ENCODE peak calls at places on chromosomes 11 and 22, in seven cellular contexts. H is heart left ventricle; I is sigmoid colon; N is tibial nerve; D is CD8-positive, alpha-beta T cell; X is HepG2; S is body of pancreas. M is an unnamed sample. For H3K36me3, the result is how much of the 10 kb centered on the place peaks cover.

GRCh38 chr11:47558695-47559094 is 5.8 kb upstream of the CELF1 start:
- DNase-seq in H (no peak), I (no peak), N (no peak), D (no peak), X (no peak), S (no peak), M (no peak)

GRCh38 chr11:37841016-37841415 is 1243.0 kb upstream of the RAG2 start:
- DNase-seq in H (no peak), I (no peak), N (no peak), D (no peak), X (no peak), S (no peak), M (no peak)

GRCh38 chr11:68140496-68141246 is 19.5 kb upstream of the CHKA start:
- DNase-seq in H (no peak), I (no peak), N (no peak), D (no peak), X (no peak), S (peak), M (no peak)

GRCh38 chr11:134712228-134713145 is 300.4 kb upstream of the B3GAT1 start:
- DNase-seq in H (no peak), I (no peak), N (no peak), D (no peak), X (no peak), S (no peak), M (no peak)

GRCh38 chr11:103053997-103054396 is 38.0 kb downstream of the DCUN1D5 start:
- DNase-seq in H (no peak), I (no peak), N (no peak), D (no peak), X (no peak), S (no peak), M (no peak)

GRCh38 chr22:45612940-45613339 is 58.7 kb upstream of the ATXN10 start:
- DNase-seq in H (no peak), I (no peak), N (no peak), D (no peak), X (no peak), S (no peak), M (peak)

GRCh38 chr11:80084614-80085013 is 643.8 kb upstream of the TENM4 start:
- DNase-seq in H (no peak), I (no peak), N (no peak), D (no peak), X (no peak), S (no peak), M (no peak)

GRCh38 chr11:133501643-133502535 is 30.4 kb downstream of the OPCML start:
- DNase-seq in H (no peak), I (no peak), N (no peak), D (no peak), X (no peak), S (no peak), M (no peak)

GRCh38 chr11:45896392-45897068 is 10.5 kb downstream of the FREY1 start:
- DNase-seq in H (no peak), I (no peak), N (no peak), D (no peak), X (no peak), S (peak), M (peak)

GRCh38 chr11:34916810-34917780 is 677 bp downstream of the PDHX start:
- DNase-seq in H (no peak), I (no peak), N (no peak), D (no peak), X (no peak), S (no peak), M (peak)

GRCh38 chr22:27730649-27731433 is 70.7 kb downstream of the MN1 start:
- DNase-seq in H (no peak), I (peak), N (no peak), D (no peak), X (no peak), S (no peak), M (no peak)

GRCh38 chr11:60357771-60358170 is 20.6 kb upstream of the MS4A7 start:
- DNase-seq in H (no peak), I (no peak), N (no peak), D (no peak), X (no peak), S (no peak), M (no peak)

GRCh38 chr11:86473991-86474833 is 99.5 kb downstream of the CCDC81 start:
- DNase-seq in H (peak), I (no peak), N (no peak), D (no peak), X (no peak), S (no peak), M (peak)

GRCh38 chr11:130892847-130893246 is 23.4 kb downstream of the SNX19 start:
- DNase-seq in H (no peak), I (no peak), N (no peak), D (no peak), X (no peak), S (no peak), M (no peak)
- H3K36me3 ChIP-seq in H (under half), I (under half), N (under half), D (under half), X (under half), S (under half), M (half or more)

DNA sequence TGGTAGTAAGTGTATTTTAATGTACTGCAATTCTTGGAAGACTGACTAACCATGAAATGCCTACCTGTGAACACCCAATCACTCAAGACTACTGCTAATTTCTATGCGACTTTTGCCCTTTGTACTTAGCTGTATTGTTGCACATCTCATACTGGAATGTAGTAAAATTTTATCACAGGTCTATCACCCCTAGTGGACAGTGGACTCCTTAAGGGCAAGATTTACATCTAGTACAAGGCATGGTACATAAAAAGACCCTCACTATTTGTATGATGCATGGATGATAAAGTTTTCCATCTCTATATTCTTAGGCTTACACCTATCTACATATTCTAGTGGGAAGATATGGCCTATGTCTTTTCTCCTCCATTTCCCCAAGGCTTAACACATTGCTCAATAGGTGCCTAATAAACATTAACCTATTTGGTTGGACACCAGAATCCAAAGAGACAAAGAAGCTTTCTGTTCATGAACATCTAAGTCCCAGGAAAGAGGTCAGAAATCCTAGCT is 26.1 kb downstream of the SERGEF start:
- DNase-seq in H (no peak), I (no peak), N (no peak), D (no peak), X (peak), S (no peak), M (no peak)
- TF ChIP-seq CTCF in H (no peak), I (no peak), N (no peak), D (no peak), X (peak), S (no peak), M (peak)

GRCh38 chr11:703515-703914 is 2.5 kb upstream of the EPS8L2 start:
- DNase-seq in H (no peak), I (no peak), N (no peak), D (no peak), X (no peak), S (no peak), M (peak)

GRCh38 chr11:705646-706438 is at the start of gene EPS8L2:
- DNase-seq in H (no peak), I (peak), N (no peak), D (no peak), X (no peak), S (peak), M (peak)

GRCh38 chr11:704799-705645 is 1.0 kb upstream of the EPS8L2 start:
- DNase-seq in H (no peak), I (peak), N (no peak), D (no peak), X (peak), S (peak), M (peak)

GRCh38 chr11:702731-703461 is 3.1 kb upstream of the EPS8L2 start:
- DNase-seq in H (no peak), I (peak), N (no peak), D (no peak), X (no peak), S (peak), M (peak)

DNA sequence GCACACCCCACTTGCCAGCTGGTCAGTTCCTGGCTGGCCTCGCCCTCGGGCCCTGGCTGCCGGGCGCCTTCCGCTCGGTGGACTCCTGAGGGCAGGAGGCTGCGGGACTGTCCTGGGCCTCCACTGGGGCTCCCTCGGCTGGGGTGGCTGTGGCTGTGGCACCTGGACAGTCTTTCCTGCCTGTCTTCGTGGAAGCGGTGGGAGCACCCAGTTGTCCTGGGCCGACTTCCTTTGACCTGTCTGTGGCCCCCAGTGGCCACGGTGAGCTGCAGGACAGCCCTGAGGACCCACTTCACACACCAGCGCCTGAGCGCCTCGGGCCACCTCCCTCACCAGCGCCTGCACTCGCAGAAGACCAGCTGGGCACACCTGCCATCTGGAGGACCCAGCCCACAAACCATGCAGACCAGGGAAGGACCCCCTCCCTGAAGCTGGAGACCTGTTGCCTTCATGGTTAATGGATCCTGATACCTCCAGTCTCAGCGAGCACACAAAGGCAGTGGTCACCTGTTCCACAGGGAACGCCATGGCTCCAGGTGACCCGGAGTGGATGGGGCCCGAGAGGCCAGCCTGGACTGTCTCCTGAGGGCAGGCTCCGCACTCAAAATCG is 1.7 kb upstream of the EPS8L2 start:
- DNase-seq in H (no peak), I (no peak), N (no peak), D (no peak), X (no peak), S (no peak), M (peak)
- H3K4me3 ChIP-seq in H (no peak), I (no peak), N (no peak), D (no peak), X (peak), S (no peak), M (no peak)

DNA sequence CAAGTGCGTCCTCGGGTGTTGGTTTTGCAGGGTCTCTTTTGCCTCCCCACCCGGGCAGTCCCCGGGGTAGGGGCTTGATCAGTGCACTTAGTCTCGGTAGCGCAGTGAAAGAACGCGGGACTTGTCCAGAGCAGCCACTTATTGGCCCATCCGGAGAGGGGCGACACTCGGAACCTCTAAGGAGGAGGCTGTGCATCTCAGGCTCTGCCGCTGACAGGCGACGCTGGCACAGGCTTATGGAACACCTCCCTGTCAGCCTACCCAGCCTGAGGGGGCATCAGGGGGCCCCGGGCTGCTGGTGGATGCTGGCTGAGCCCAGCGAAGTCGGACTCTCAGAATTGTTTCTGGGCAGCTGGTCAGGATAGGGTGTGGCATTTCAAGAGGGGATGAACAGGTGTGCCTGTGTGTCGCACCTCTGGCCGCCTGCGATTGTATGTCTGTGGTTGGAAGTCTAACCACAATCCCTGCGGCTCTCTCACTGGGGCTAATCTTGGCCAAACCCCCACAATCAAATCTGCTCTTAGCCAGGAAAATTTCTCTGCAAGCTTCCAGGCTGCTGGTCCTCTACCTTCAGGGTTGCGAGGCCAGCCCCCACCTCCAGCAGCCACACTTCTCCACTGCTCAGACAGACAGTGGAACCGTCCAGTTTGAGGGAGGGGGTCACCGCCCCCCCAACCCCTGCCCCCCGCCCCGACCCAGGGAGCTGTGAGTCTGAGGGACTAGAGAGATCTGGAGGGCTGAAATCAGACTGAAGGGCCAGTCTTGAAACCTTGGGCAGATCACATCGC is 814 bp downstream of the ATG16L2 start:
- DNase-seq in H (peak), I (no peak), N (no peak), D (no peak), X (peak), S (peak), M (peak)
- H3K36me3 ChIP-seq in H (under half), I (under half), N (under half), D (under half), X (under half), S (under half), M (under half)

DNA sequence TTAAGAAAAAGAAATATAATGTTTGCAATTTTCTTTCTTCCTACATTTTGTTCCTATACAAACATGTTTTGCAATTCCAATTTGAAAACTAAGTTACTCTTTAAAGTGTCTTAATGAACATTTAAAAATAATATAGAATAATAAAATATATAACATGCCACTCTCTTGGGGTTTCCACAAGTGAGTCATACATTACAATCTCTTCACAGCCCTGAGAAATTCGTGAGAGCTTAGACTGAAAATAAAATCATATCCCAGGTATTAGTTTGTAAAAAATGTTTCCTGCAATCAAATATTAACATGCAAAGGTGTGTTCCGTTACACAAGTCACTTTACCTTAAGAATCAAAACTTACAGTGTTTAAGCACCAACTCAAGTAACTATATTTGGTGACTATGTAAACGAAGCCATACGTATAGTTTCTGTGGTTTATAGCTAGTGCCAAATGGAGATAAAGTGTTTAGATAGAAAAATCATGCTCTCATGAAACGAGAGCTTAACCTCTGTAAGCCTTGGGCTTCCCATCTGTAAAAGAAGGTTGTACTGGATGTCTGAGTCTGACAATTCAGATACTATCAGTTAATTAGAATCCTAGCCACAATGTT is 253.6 kb upstream of the ANO3 start:
- DNase-seq in H (no peak), I (no peak), N (no peak), D (no peak), X (no peak), S (no peak), M (no peak)
- TF ChIP-seq CTCF in H (no peak), I (no peak), N (no peak), D (no peak), X (no peak), S (no peak), M (no peak)

DNA sequence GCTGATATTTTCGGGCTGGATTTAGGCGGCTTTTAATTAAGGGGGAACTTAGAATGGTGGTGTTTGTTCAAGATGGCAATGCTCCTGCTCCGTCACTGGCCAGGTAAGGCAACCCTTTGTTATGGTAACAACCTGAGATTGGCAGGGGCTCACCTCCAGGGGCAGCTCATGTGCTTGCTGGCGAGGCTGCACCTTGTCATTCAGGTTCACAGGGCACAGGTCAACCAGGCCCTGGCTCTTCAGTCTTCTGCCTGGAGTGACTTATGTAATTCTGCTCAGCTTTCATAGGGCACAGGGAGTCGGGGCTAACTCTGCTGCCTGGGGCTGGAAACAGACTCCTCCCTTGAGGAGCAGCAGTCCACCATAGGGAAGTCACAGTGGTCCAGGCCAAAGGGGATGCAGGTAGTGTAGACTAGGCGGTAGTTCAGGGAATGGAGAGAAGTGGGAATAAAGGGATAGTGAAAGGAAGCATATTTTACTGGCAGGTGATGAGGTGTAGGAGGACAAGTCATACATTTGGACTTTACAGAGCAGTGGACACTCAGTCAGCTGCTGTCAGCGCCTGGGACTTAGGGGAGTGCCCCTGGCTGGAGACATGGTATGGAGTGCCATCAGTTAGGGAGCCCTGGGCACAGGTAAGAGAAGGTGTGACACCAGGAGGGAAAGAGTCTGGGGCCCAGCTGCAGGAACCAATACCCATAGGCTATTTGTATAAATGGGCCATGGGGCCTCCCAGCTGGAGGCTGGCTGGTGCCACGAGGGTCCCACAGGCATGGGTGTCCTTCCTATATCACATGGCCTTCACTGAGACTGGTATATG is 1.3 kb upstream of the MIF start:
- DNase-seq in H (no peak), I (peak), N (no peak), D (no peak), X (no peak), S (no peak), M (peak)
- H3K4me3 ChIP-seq in H (no peak), I (no peak), N (no peak), D (no peak), X (no peak), S (no peak), M (no peak)

GRCh38 chr22:29814003-29814402 is 24.1 kb downstream of the ASCC2 start:
- DNase-seq in H (no peak), I (no peak), N (no peak), D (no peak), X (no peak), S (no peak), M (no peak)
- H3K36me3 ChIP-seq in H (under half), I (under half), N (under half), D (half or more), X (half or more), S (under half), M (half or more)

GRCh38 chr22:41369089-41369745 is 12.5 kb upstream of the TEF start:
- DNase-seq in H (no peak), I (no peak), N (no peak), D (no peak), X (no peak), S (peak), M (peak)

GRCh38 chr22:41368543-41368817 is 13.3 kb upstream of the TEF start:
- DNase-seq in H (no peak), I (no peak), N (no peak), D (no peak), X (no peak), S (no peak), M (peak)

GRCh38 chr22:41366323-41367014 is 15.3 kb upstream of the TEF start:
- DNase-seq in H (no peak), I (no peak), N (no peak), D (no peak), X (no peak), S (no peak), M (peak)

GRCh38 chr22:41367039-41367679 is 14.6 kb upstream of the TEF start:
- DNase-seq in H (peak), I (peak), N (peak), D (no peak), X (peak), S (peak), M (peak)

GRCh38 chr22:41367680-41368542 is 13.8 kb upstream of the TEF start:
- DNase-seq in H (peak), I (peak), N (peak), D (no peak), X (peak), S (peak), M (peak)
- TF ChIP-seq CTCF in H (no peak), I (peak), N (no peak), D (no peak), X (no peak), S (peak), M (peak)